ENCODE peak calls at places on chromosomes 12 and 14, in four cellular contexts. P, L, T and Y are unnamed samples.
A peak's percentile ranks its signal among the peaks of the same experiment; 100 is the strongest.

GRCh38 chr14:20652996-20653975 is 11.8 kb upstream of the OR6S1 start:
- DNase-seq in P (no peak), L (peak; percentile 39), T (no peak), Y (no peak)

GRCh38 chr14:91059576-91060471 is 617 bp downstream of the RPS6KA5 start:
- DNase-seq in P (peak; percentile 77), L (peak; percentile 30), T (peak; percentile 73), Y (peak; percentile 50)

GRCh38 chr14:90235179-90235976 is 21.0 kb upstream of the PSMC1 start:
- DNase-seq in P (peak; percentile 32), L (peak; percentile 59), T (peak; percentile 87), Y (peak; percentile 47)

GRCh38 chr14:59251811-59252771 is 63.6 kb downstream of the DAAM1 start:
- DNase-seq in P (no peak), L (no peak), T (no peak), Y (no peak)

GRCh38 chr12:19431407-19432308 is 7.6 kb upstream of the AEBP2 start:
- DNase-seq in P (no peak), L (no peak), T (peak; percentile 31), Y (no peak)

GRCh38 chr12:94973202-94973601 is 30.3 kb downstream of the NDUFA12 start:
- DNase-seq in P (no peak), L (no peak), T (no peak), Y (no peak)

GRCh38 chr14:62501021-62501750 is 544.1 kb downstream of the KCNH5 start:
- DNase-seq in P (no peak), L (no peak), T (no peak), Y (no peak)

GRCh38 chr12:18141583-18141982 is 51.6 kb upstream of the RERGL start:
- DNase-seq in P (no peak), L (no peak), T (peak; percentile 52), Y (peak; percentile 76)

GRCh38 chr14:63642656-63643382 is 1.1 kb upstream of the WDR89 start:
- DNase-seq in P (no peak), L (no peak), T (no peak), Y (no peak)

GRCh38 chr14:36901846-36902245 is 240.2 kb downstream of the PAX9 start:
- DNase-seq in P (no peak), L (no peak), T (no peak), Y (no peak)

GRCh38 chr14:104888489-104889373 is 23.7 kb downstream of the CEP170B start:
- DNase-seq in P (no peak), L (no peak), T (no peak), Y (no peak)

GRCh38 chr14:72291908-72292688 is 359.9 kb downstream of the RGS6 start:
- DNase-seq in P (no peak), L (no peak), T (peak; percentile 73), Y (peak; percentile 4)

GRCh38 chr12:5442251-5443006 is 10.5 kb downstream of the NTF3 start:
- DNase-seq in P (no peak), L (no peak), T (peak; percentile 19), Y (peak; percentile 63)

GRCh38 chr14:71815110-71815509 is 117.1 kb upstream of the RGS6 start:
- DNase-seq in P (no peak), L (no peak), T (no peak), Y (no peak)

GRCh38 chr14:100740931-100741330 is 14.2 kb downstream of the DLK1 start:
- DNase-seq in P (no peak), L (no peak), T (no peak), Y (no peak)

GRCh38 chr12:119369907-119370546 is 35.5 kb downstream of the CCDC60 start:
- DNase-seq in P (no peak), L (no peak), T (peak; percentile 86), Y (no peak)

GRCh38 chr14:58560208-58560607 is 77.6 kb upstream of the DACT1 start:
- DNase-seq in P (no peak), L (no peak), T (no peak), Y (peak; percentile 26)

GRCh38 chr12:56628671-56629458 is 1.3 kb downstream of the BAZ2A start:
- DNase-seq in P (peak; percentile 45), L (no peak), T (peak; percentile 19), Y (peak; percentile 64)

GRCh38 chr12:103423061-103423473 is 72.7 kb downstream of the C12orf42 start:
- DNase-seq in P (no peak), L (no peak), T (peak; percentile 80), Y (no peak)

GRCh38 chr14:65966188-65966587 is 520.0 kb upstream of the CCDC196 start:
- DNase-seq in P (no peak), L (no peak), T (no peak), Y (no peak)

GRCh38 chr12:1117970-1118563 is 127.0 kb downstream of the ERC1 start:
- DNase-seq in P (peak; percentile 48), L (peak; percentile 37), T (peak; percentile 86), Y (peak; percentile 76)

GRCh38 chr12:110465024-110465423 is 3.0 kb downstream of the GPN3 start:
- DNase-seq in P (no peak), L (no peak), T (no peak), Y (no peak)

GRCh38 chr12:113040722-113041168 is 15.8 kb upstream of the DTX1 start:
- DNase-seq in P (no peak), L (no peak), T (no peak), Y (peak; percentile 24)

GRCh38 chr14:90239139-90239538 is 17.2 kb upstream of the PSMC1 start:
- DNase-seq in P (no peak), L (no peak), T (no peak), Y (no peak)

GRCh38 chr12:66467932-66468331 is 165.6 kb downstream of the HELB start:
- DNase-seq in P (no peak), L (no peak), T (no peak), Y (no peak)